ENCODE peak calls at places on chromosomes 11 and 22, in seven cellular contexts. G is foreskin fibroblast, M is mammary epithelial cell, J is lower leg skin, L is fibroblast of lung, S is astrocyte of the spinal cord, Q is AG09319. A is an unnamed sample.

GRCh38 chr11:74319139-74319538 is 7.7 kb upstream of the P4HA3 start:
- DNase-seq in G (peak; percentile 83), M (peak; percentile 90), J (no peak), L (peak; percentile 83), S (peak; percentile 94), Q (no peak), A (no peak)

GRCh38 chr11:95264881-95265280 is 33.9 kb upstream of the SESN3 start:
- DNase-seq in G (no peak), M (no peak), J (no peak), L (no peak), S (no peak), Q (no peak), A (no peak)

GRCh38 chr11:8338138-8338537 is 74.5 kb upstream of the LMO1 start:
- DNase-seq in G (no peak), M (no peak), J (no peak), L (peak; percentile 19), S (peak; percentile 19), Q (no peak), A (no peak)

GRCh38 chr11:120290945-120291344 is 34.2 kb upstream of the TLCD5 start:
- DNase-seq in G (no peak), M (no peak), J (no peak), L (no peak), S (no peak), Q (no peak), A (no peak)

GRCh38 chr22:19604711-19605268 is 80.6 kb upstream of the CLDN5 start:
- DNase-seq in G (no peak), M (no peak), J (no peak), L (no peak), S (no peak), Q (no peak), A (no peak)

GRCh38 chr11:35750315-35750714 is 87.7 kb downstream of the TRIM44 start:
- DNase-seq in G (no peak), M (no peak), J (no peak), L (no peak), S (no peak), Q (no peak), A (no peak)

GRCh38 chr11:121476379-121477032 is 23.7 kb upstream of the SORL1-AS1 start:
- DNase-seq in G (no peak), M (peak; percentile 73), J (peak; percentile 18), L (no peak), S (no peak), Q (no peak), A (no peak)

GRCh38 chr11:65448418-65449196 is 26.0 kb downstream of the NEAT1 start:
- DNase-seq in G (peak; percentile 38), M (peak; percentile 65), J (peak; percentile 87), L (peak; percentile 58), S (peak; percentile 68), Q (no peak), A (peak; percentile 48)

GRCh38 chr11:126407101-126407521 is 51.6 kb downstream of the ST3GAL4 start:
- DNase-seq in G (no peak), M (no peak), J (no peak), L (no peak), S (no peak), Q (no peak), A (peak; percentile 61)

GRCh38 chr11:64600281-64600992 is 9.4 kb downstream of the SLC22A12 start:
- DNase-seq in G (no peak), M (no peak), J (no peak), L (no peak), S (no peak), Q (no peak), A (peak; percentile 58)

GRCh38 chr11:27277843-27278242 is 85.2 kb downstream of the CCDC34 start:
- DNase-seq in G (no peak), M (no peak), J (no peak), L (no peak), S (no peak), Q (no peak), A (no peak)

GRCh38 chr11:8261316-8261715 is 2.4 kb downstream of the LMO1 start:
- DNase-seq in G (no peak), M (no peak), J (peak; percentile 49), L (no peak), S (no peak), Q (no peak), A (peak; percentile 42)

GRCh38 chr22:19782533-19782932 is 22.0 kb downstream of the TBX1 start:
- DNase-seq in G (no peak), M (no peak), J (no peak), L (no peak), S (no peak), Q (no peak), A (peak; percentile 27)

GRCh38 chr11:74818283-74818946 is 69.8 kb downstream of the RNF169 start:
- DNase-seq in G (no peak), M (no peak), J (no peak), L (no peak), S (no peak), Q (no peak), A (no peak)

GRCh38 chr22:43356881-43357280 is 13.7 kb upstream of the SCUBE1 start:
- DNase-seq in G (no peak), M (no peak), J (no peak), L (no peak), S (no peak), Q (no peak), A (no peak)

GRCh38 chr11:46541593-46542371 is 52.0 kb downstream of the AMBRA1 start:
- DNase-seq in G (no peak), M (no peak), J (no peak), L (no peak), S (no peak), Q (no peak), A (no peak)

GRCh38 chr11:123408619-123409455 is 21.2 kb upstream of the GRAMD1B start:
- DNase-seq in G (no peak), M (no peak), J (no peak), L (no peak), S (no peak), Q (no peak), A (no peak)

GRCh38 chr11:31974737-31975136 is 116.1 kb upstream of the RCN1 start:
- DNase-seq in G (peak; percentile 80), M (peak; percentile 96), J (no peak), L (peak; percentile 64), S (peak; percentile 69), Q (peak; percentile 18), A (no peak)

GRCh38 chr11:111633756-111634362 is 31.6 kb downstream of the SIK2 start:
- DNase-seq in G (peak; percentile 21), M (peak; percentile 77), J (no peak), L (no peak), S (peak; percentile 43), Q (no peak), A (no peak)

GRCh38 chr11:65417702-65418430 is 4.7 kb upstream of the NEAT1 start:
- DNase-seq in G (no peak), M (peak; percentile 13), J (peak; percentile 93), L (peak; percentile 19), S (peak; percentile 60), Q (no peak), A (peak; percentile 88)

GRCh38 chr22:41021655-41022454 is 70.5 kb upstream of the EP300 start:
- DNase-seq in G (peak; percentile 56), M (peak; percentile 53), J (peak; percentile 95), L (peak; percentile 68), S (peak; percentile 56), Q (no peak), A (peak; percentile 91)
- TF ChIP-seq CTCF in G (no peak), M (no peak), J (no peak), L (no peak), S (no peak), Q (no peak), A (peak; percentile 11)

DNA sequence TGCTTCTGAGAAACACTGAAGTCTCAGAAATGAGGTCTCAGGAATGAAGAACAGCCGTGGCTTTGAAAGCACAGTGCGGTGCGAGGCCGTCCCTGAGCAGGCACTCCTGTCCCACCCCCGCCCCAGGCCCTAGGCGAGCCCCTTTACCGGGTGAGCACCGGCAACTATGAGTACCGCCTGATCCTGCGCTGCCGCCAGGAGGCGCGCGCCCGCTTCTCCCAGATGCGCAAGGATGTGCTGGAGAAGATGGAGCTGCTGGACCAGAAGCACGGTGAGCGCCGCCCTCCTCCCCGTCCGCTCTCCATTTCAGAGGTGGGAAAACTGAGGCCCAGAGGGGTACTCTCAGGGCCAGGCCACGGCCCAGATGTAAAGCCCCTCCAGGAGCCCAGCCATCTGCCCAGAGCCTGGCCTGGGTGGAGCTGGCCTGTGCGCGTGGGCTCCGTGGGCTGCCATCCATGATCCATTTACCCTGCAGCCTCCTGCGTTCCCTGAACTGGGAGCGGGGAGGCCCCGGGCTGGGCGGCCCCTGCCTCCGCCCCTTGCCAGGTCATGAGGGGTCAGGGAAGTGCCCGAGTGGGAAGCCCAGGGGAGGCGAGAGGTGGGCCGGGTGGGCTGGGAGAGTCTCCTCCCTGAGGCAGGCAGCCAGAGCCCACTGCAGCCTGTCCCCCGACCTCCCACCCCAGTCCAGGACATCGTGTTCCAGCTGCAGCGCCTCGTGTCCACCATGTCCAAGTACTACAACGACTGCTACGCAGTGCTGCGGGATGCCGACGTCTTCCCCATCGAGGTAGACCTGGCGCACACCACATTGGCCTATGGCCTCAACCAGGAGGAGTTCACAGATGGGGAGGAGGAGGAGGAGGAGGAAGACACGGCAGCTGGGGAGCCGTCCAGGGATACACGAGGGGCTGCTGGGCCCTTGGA is 9.5 kb downstream of the SLC16A8 start:
- DNase-seq in G (no peak), M (peak; percentile 20), J (no peak), L (peak; percentile 40), S (peak; percentile 36), Q (no peak), A (peak; percentile 63)
- TF ChIP-seq CTCF in G (peak; percentile 20), M (no peak), J (no peak), L (peak; percentile 30), S (peak; percentile 69), Q (peak; percentile 35), A (no peak)

DNA sequence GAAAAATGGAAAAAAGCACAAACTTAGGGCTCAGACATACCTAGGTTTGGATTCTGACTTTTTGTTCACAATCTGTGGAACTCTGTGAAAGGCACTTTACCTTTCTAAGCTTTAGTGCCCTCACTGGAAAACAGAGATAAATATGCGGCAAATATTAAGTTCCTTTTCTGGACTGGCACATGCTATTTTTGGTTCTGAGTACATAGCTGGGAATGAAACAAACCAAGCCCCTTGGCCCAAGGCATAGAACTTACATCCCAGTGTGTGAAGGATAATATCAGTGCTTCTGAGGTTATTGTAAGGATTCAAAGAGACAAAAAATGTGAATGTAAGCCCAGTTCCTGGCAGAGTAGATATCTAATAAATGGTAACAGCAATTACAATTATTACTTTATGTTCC is 227.5 kb downstream of the ADAMTS15 start:
- DNase-seq in G (no peak), M (no peak), J (no peak), L (no peak), S (no peak), Q (no peak), A (no peak)
- TF ChIP-seq CTCF in G (no peak), M (no peak), J (no peak), L (no peak), S (no peak), Q (no peak), A (no peak)

DNA sequence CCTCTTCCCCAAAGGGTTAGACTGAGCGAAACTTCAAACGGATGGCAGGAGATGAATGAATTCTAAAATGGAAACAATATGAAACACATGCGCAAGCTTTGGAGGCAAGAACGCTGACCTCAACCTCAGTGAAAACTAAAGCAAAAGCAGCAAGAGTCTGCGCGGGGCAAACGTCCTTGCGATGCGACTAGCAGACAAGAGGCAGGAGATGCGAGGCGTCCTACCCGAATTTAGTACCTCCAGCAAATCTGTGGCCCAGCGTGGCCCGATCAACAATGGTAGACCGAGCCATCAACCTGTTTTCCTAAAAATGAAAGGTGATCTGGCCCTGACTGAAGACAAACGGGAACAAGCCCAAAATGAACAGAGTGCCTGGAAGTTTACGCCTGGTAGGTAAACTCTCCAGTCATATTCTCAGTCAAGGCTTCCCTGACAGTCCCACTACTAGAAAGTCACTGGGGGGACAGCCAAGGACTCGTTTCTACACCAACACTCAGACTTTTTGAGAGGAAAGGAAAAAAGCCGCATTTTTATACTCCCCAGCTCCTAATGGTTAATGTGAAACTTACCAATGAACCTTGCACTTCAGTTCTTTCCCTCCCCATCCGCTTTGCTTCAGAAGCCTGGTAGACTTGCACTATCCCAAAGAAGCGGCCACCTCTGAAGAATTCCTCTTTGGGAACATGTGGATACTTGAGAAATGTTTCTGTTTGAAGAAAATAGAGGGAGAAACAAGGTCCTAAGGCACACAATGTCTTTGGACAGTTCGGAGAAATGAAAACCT is 11.5 kb downstream of the MMP3 start:
- DNase-seq in G (peak; percentile 29), M (no peak), J (no peak), L (no peak), S (no peak), Q (no peak), A (no peak)
- TF ChIP-seq CTCF in G (no peak), M (no peak), J (no peak), L (no peak), S (no peak), Q (no peak), A (no peak)